ENCODE peak calls at places on chromosomes 3 and 15, in seven cellular contexts. C is A549; F is choroid plexus epithelial cell; Q is Panc1; Z is CD8-positive, alpha-beta T cell; R is heart left ventricle; V is left ventricle myocardium inferior. I is an unnamed sample.
A peak's percentile ranks its signal among the peaks of the same experiment; 100 is the strongest.

GRCh38 chr15:29242466-29243242 is 27.0 kb downstream of the NSMCE3 start:
- DNase-seq in C (no peak), F (peak; percentile 38), Q (no peak), Z (no peak), R (no peak), V (no peak), I (peak; percentile 2)

GRCh38 chr3:195081242-195081963 is 189.6 kb downstream of the XXYLT1 start:
- DNase-seq in C (no peak), F (peak; percentile 76), Q (no peak), Z (no peak), R (no peak), V (peak; percentile 13), I (peak; percentile 62)

GRCh38 chr3:151379083-151379734 is 5.3 kb downstream of the P2RY12 start:
- DNase-seq in C (peak; percentile 29), F (peak; percentile 57), Q (peak; percentile 13), Z (no peak), R (no peak), V (no peak), I (no peak)

GRCh38 chr3:132549890-132550578 is 47.0 kb upstream of the ACKR4 start:
- DNase-seq in C (no peak), F (peak; percentile 87), Q (no peak), Z (no peak), R (no peak), V (no peak), I (peak; percentile 78)

GRCh38 chr15:58182460-58183163 is 44.4 kb downstream of the AQP9 start:
- DNase-seq in C (peak; percentile 65), F (peak; percentile 63), Q (peak; percentile 32), Z (no peak), R (peak; percentile 27), V (peak; percentile 30), I (peak; percentile 71)

GRCh38 chr3:169667710-169668080 is 4.2 kb upstream of the MECOM start:
- DNase-seq in C (no peak), F (no peak), Q (no peak), Z (no peak), R (no peak), V (no peak), I (no peak)

GRCh38 chr3:65877160-65877559 is 161.6 kb downstream of the MAGI1 start:
- DNase-seq in C (no peak), F (no peak), Q (no peak), Z (no peak), R (no peak), V (no peak), I (no peak)

GRCh38 chr15:63195257-63196023 is 6.0 kb downstream of the RAB8B start:
- DNase-seq in C (no peak), F (peak; percentile 46), Q (no peak), Z (no peak), R (no peak), V (no peak), I (peak; percentile 25)

GRCh38 chr15:55846108-55846707 is 103.3 kb upstream of the PRTG start:
- DNase-seq in C (peak; percentile 85), F (peak; percentile 93), Q (peak; percentile 76), Z (peak; percentile 15), R (peak; percentile 52), V (no peak), I (peak; percentile 84)

GRCh38 chr3:81568378-81568777 is 193.1 kb downstream of the GBE1 start:
- DNase-seq in C (no peak), F (no peak), Q (no peak), Z (no peak), R (no peak), V (no peak), I (no peak)

DNA sequence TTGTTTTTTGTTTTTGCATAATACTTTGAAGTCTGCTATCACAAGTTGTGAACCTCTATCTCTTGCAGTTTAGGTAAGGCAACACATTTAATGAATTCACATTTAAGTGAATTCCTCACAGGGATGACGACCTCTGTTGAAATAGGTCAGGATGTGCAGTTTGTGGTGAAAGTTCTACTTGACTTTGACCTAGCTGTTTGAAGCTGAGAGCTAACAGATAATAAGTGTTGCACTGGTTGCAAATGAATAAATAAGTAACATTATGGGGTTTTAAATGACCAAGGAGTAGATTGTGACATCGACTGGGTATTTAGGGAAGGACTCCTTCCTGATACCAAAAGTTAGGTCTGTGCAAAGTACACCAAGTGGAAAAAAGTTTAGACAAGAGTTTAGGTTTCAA is 23.9 kb downstream of the NIT2 start:
- DNase-seq in C (no peak), F (peak; percentile 28), Q (no peak), Z (no peak), R (no peak), V (no peak), I (no peak)
- TF ChIP-seq CTCF in C (no peak), F (no peak), Q (no peak), Z (no peak), R (no peak), V (no peak), I (no peak)

DNA sequence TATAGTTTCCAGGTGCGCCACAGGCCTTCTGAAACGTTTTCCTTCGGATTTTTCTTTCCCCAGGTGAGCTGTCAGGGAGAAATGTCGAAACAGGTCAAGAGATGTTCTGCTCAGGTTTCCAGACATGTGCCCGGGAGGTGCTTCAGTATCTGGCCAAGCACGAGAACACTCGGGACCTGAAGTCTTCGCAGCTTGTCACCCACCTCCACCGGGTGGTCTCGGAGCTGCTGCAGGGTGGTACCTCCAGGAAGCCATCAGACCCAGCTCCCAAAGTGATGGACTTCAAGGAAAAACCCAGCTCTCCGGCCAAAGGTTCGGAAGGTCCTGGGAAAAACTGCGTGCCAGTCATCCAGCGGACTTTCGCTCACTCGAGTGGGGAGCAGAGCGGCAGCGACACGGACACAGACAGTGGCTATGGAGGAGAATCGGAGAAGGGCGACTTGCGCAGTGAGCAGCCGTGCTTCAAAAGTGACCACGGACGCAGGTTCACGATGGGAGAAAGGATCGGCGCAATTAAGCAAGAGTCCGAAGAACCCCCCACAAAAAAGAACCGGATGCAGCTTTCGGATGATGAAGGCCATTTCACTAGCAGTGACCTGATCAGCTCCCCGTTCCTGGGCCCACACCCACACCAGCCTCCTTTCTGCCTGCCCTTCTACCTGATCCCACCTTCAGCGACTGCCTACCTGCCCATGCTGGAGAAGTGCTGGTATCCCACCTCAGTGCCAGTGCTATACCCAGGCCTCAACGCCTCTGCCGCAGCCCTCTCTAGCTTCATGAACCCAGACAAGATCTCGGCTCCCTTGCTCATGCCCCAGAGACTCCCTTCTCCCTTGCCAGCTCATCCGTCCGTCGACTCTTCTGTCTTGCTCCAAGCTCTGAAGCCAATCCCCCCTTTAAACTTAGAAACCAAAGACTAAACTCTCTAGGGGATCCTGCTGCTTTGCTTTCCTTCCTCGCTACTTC is 3.8 kb downstream of the BHLHE40 start:
- DNase-seq in C (peak; percentile 47), F (peak; percentile 58), Q (no peak), Z (no peak), R (no peak), V (no peak), I (peak; percentile 31)
- H3K4me3 ChIP-seq in C (peak overlapping the region; percentile 88), F (peak overlapping the region; percentile 99), Q (peak overlapping the region; percentile 76), Z (no peak overlapping the region), R (peak overlapping the region; percentile 86), V (peak overlapping the region; percentile 98), I (peak overlapping the region; percentile 99)

GRCh38 chr3:89250742-89251141 is 143.3 kb downstream of the EPHA3 start:
- DNase-seq in C (no peak), F (no peak), Q (no peak), Z (no peak), R (no peak), V (no peak), I (no peak)

GRCh38 chr3:89246326-89246725 is 138.9 kb downstream of the EPHA3 start:
- DNase-seq in C (no peak), F (no peak), Q (no peak), Z (no peak), R (no peak), V (no peak), I (no peak)
- TF ChIP-seq CTCF in C (no peak), F (peak; percentile 12), Q (no peak), Z (no peak), R (no peak), V (no peak), I (no peak)

DNA sequence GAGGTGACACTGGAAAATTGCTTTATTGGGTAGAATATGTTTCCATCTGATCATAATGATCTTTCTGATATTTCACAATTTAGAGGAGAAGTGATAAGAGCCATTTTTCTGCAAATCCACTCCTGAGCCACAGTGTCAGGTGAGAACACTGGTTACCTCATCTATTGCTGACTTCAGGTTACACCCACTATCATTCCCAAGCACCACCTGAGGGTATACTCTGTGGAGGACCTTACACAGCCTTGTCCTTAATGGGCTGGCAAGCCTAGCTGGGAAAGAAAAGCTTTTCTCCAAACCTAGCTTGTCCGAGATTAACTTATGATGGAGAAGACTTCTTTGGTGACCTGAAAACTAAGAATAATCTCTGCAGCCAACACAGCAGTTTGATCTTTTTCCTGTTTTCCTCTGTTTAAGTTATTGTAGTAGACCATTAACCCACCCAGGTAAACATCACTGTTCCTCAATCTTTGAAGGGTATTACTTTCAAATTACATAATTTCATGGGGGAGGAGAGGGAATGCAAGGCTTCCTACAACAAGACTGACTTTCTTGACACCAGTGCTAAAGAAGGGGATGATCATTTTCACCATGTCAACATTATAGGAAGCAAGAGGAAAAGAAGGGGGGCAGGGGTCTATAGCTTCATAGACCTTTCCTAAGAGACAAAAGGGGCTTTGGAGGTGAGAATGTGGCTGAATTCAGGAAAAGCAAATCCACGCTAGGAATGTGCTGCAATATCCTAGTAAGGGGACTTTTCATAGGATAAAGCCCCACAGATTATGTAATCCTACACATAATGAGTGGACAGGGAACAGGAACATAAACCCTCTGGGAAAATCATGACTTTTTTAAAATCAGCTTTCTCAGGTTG is 1.7 kb downstream of the NCEH1 start:
- DNase-seq in C (no peak), F (no peak), Q (no peak), Z (no peak), R (no peak), V (no peak), I (no peak)
- H3K4me3 ChIP-seq in C (peak overlapping the region; percentile 92), F (no peak overlapping the region), Q (peak overlapping the region; percentile 94), Z (no peak overlapping the region), R (peak overlapping the region; percentile 78), V (peak overlapping the region; percentile 79), I (peak overlapping the region; percentile 98)

DNA sequence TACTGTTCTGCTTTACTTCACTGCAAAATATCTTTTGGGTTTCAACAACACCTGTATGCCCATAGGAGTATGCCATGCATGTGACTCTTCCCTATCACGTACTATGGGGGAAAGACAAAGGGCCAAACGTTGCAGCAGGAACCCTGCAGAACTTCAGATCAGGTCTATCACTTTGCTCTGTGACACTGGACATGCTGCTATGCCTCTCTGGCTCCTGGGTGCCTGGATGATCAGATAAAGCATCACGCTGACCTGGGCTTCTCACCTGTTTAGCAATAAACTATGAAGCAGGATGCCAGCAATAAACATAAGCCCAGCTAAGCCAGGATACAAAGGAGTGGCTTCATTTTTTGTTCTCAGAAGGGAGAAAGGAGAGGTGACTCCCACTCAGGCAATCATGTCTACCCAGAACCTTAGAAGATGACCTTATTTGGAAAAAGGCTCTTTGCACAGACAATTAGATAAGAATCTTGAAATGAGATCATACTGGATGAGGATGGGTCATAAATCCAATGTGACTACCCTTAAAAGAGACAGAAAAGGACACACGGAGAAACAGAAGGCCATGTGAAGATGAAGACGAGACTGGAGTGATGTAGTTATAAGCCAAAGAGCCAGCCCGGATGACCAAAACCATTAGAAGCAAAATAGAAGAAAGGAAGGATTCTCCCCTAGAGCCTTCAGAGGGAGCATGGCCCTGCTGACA is 19.3 kb downstream of the POMGNT2 start:
- DNase-seq in C (no peak), F (no peak), Q (no peak), Z (no peak), R (no peak), V (no peak), I (no peak)
- TF ChIP-seq CTCF in C (no peak), F (no peak), Q (no peak), Z (no peak), R (no peak), V (no peak), I (no peak)

DNA sequence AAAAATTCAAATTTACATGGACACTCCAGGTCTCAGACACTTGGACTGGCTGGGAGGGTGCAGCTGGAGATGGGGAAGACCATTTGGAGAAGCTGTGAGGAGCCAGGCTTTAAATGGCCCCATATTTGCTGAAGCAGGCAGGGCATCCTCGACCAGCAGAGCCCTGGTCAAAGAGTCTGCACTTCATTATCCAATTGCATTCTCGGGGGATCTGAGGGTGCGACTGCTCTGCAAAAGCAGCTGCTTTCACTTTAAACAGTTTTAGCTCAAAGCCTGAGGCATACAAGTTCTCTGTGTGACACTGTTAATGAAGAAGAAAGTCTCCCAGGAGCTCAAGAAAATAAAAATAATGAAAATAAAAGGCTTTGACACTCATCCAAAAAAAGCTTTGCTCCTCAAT is 98.0 kb upstream of the SLC25A36 start:
- DNase-seq in C (no peak), F (no peak), Q (no peak), Z (no peak), R (no peak), V (no peak), I (no peak)
- H3K4me3 ChIP-seq in C (no peak overlapping the region), F (no peak overlapping the region), Q (no peak overlapping the region), Z (no peak overlapping the region), R (no peak overlapping the region), V (no peak overlapping the region), I (no peak overlapping the region)

I was measured in fibroblast of the aortic adventitia.